ENCODE peak calls at places on chromosomes 13 and 19, in four cellular contexts. D, V, E and F are unnamed samples.

GRCh38 chr19:29724102-29724641 is 9.1 kb upstream of the C19orf12 start:
- DNase-seq in D (no peak), V (peak; percentile 45), E (peak; percentile 6), F (peak; percentile 15)

GRCh38 chr13:101390461-101390860 is 25.8 kb downstream of the NALCN start:
- DNase-seq in E (peak; percentile 25), D (no peak), V (no peak), F (no peak)

GRCh38 chr13:62846302-62846701 is 1430.7 kb upstream of the PCDH20 start:
- DNase-seq in D (no peak), E (peak; percentile 23), V (no peak), F (no peak)

GRCh38 chr13:40983269-40983668 is 35.8 kb downstream of the ELF1 start:
- DNase-seq in V (peak; percentile 33), E (no peak), D (no peak), F (no peak)

GRCh38 chr19:29448046-29448445 is 77.7 kb upstream of the VSTM2B start:
- DNase-seq in D (no peak), V (no peak), E (no peak), F (no peak)

GRCh38 chr19:2837430-2837829 is 3.8 kb upstream of the ZNF555 start:
- DNase-seq in D (no peak), E (no peak), V (no peak), F (no peak)

GRCh38 chr19:42420055-42420544 is 7.1 kb downstream of the LIPE start:
- DNase-seq in D (no peak), E (peak; percentile 53), V (peak; percentile 23), F (peak; percentile 83)

GRCh38 chr13:38264363-38265134 is 85.1 kb upstream of the UFM1 start:
- DNase-seq in D (no peak), E (no peak), V (no peak), F (no peak)

GRCh38 chr19:29143183-29143582 is 69.8 kb downstream of the UQCRFS1 start:
- DNase-seq in V (no peak), E (no peak), D (no peak), F (no peak)

GRCh38 chr13:49298903-49299605 is 51.3 kb downstream of the CDADC1 start:
- DNase-seq in E (no peak), V (no peak), D (no peak), F (no peak)

GRCh38 chr19:6738726-6739389 is 622 bp upstream of the TRIP10 start:
- DNase-seq in D (peak; percentile 58), E (no peak), V (peak; percentile 53), F (no peak)

GRCh38 chr19:10505583-10506229 is 2.5 kb upstream of the KEAP1 start:
- DNase-seq in E (peak; percentile 64), V (peak; percentile 86), D (peak; percentile 66), F (peak; percentile 78)

GRCh38 chr19:58386576-58387337 is at the start of gene RPS5:
- DNase-seq in E (peak; percentile 99), D (peak; percentile 97), V (peak; percentile 99), F (peak; percentile 94)

GRCh38 chr13:20825476-20825875 is 51.7 kb upstream of the EEF1AKMT1 start:
- DNase-seq in D (no peak), E (peak; percentile 54), V (no peak), F (no peak)

GRCh38 chr19:6232567-6232966 is 47.2 kb downstream of the MLLT1 start:
- DNase-seq in E (peak; percentile 67), D (no peak), V (no peak), F (no peak)

DNA sequence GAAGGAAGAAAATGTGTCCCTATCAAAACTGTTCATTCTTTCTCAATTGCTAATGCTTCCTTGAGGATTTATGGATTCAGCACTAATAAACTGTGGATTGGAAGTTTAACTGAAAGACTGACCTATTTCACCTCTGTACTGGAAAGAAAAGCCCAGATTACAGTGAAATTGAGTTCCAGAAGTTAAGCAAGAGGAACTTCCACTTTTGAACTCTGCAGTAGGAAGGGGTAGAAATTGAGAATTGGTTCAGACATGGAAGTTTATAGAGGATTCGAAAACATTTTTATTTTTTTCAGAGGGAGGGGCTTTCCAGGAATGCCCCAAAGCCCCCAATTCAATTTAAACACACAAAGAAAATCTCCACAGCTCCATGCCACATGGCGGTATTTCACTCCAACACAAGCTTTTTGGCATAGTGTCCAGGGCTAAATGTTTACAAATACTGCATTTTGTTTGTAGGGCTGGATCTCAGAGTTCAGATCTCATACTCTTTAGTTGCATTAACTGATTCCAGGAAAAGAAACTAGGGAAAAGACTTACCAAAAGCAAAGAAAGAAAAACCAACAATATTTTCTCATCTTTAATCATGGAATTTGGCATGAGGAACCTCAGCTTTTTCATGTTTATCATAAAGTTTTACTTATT is 61.3 kb upstream of the ARGLU1 start:
- DNase-seq in E (peak; percentile 26), V (no peak), D (no peak), F (no peak)
- H3K27ac ChIP-seq in E (no peak overlapping the region), V (no peak overlapping the region), D (no peak overlapping the region), F (no peak overlapping the region)

GRCh38 chr19:51441410-51442390 is 16.6 kb downstream of the SIGLEC8 start:
- DNase-seq in E (no peak), D (no peak), V (no peak), F (peak; percentile 88)
- H3K27ac ChIP-seq in E (no peak overlapping the region), D (no peak overlapping the region), V (no peak overlapping the region), F (peak overlapping the region; percentile 70)

GRCh38 chr13:99086869-99087129 is 108.9 kb upstream of the DOCK9 start:
- DNase-seq in E (peak; percentile 25), V (peak; percentile 21), D (no peak), F (no peak)
- H3K27ac ChIP-seq in E (peak overlapping the region; percentile 30), V (no peak overlapping the region), D (peak overlapping the region; percentile 97), F (peak overlapping the region; percentile 83)

GRCh38 chr13:77521194-77521593 is 14.3 kb upstream of the SCEL start:
- DNase-seq in E (no peak), V (no peak), D (no peak), F (no peak)
- H3K27ac ChIP-seq in E (no peak overlapping the region), V (peak overlapping the region; percentile 63), D (no peak overlapping the region), F (no peak overlapping the region)

DNA sequence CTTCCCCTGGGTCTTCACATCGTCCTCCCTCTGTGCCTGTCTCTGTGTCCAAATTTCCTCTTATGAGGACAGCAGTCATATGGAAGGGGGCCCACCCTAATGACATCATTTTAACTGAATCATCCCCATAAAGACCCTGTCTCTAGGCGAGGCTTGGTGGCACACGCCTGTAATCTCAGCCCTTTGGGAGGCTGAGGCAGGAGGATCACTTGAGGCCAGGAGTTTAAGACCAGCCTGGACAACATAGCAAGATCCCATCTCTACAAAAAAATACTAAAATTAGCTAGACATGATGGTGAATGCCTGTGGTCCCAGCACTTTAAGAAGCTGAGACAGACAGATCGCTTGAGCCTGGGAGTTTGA is 4.8 kb downstream of the MYO9B start:
- DNase-seq in E (no peak), D (no peak), V (no peak), F (no peak)
- H3K27ac ChIP-seq in E (peak overlapping the region; percentile 99), D (peak overlapping the region; percentile 75), V (no peak overlapping the region), F (no peak overlapping the region)

GRCh38 chr13:77859450-77859849 is 59.2 kb downstream of the EDNRB start:
- DNase-seq in V (peak; percentile 50), E (peak; percentile 84), D (no peak), F (no peak)
- H3K27ac ChIP-seq in V (no peak overlapping the region), E (peak overlapping the region; percentile 66), D (peak overlapping the region; percentile 39), F (no peak overlapping the region)

GRCh38 chr13:109787135-109787954 is 962 bp upstream of the IRS2 start:
- DNase-seq in D (no peak), E (no peak), V (peak; percentile 78), F (no peak)
- H3K27ac ChIP-seq in D (peak overlapping the region; percentile 93), E (peak overlapping the region; percentile 32), V (peak overlapping the region; percentile 94), F (peak overlapping the region; percentile 37)

GRCh38 chr13:113822956-113823744 is 40.7 kb downstream of the GAS6 start:
- DNase-seq in V (no peak), E (no peak), D (no peak), F (no peak)
- H3K27ac ChIP-seq in V (no peak overlapping the region), E (no peak overlapping the region), D (no peak overlapping the region), F (no peak overlapping the region)

GRCh38 chr19:35347171-35347929 is at the start of gene FFAR1:
- DNase-seq in E (no peak), V (no peak), D (peak; percentile 37), F (peak; percentile 74)

GRCh38 chr19:35349614-35350521 is 2.2 kb downstream of the FFAR1 start:
- DNase-seq in V (no peak), E (no peak), D (no peak), F (no peak)

GRCh38 chr19:35346193-35347052 is 1.3 kb upstream of the FFAR1 start:
- DNase-seq in V (no peak), D (no peak), E (no peak), F (peak; percentile 91)

GRCh38 chr19:35348909-35349611 is 1.4 kb downstream of the FFAR1 start:
- DNase-seq in V (no peak), E (no peak), D (no peak), F (no peak)

GRCh38 chr19:35347930-35348298 is 212 bp downstream of the FFAR1 start:
- DNase-seq in D (no peak), V (no peak), E (no peak), F (peak; percentile 27)
- H3K27ac ChIP-seq in D (no peak overlapping the region), V (no peak overlapping the region), E (no peak overlapping the region), F (no peak overlapping the region)